ENCODE peak calls at places on chromosomes 13 and 19, in ten cellular contexts. One of them, this sample, is unnamed.

GRCh38 chr13:66940113-66940512 is 290.0 kb downstream of the PCDH9 start:
- DNase-seq in IMR-90: no peak
- DNase-seq in iPS DF 6.9: no peak
- DNase-seq in heart right ventricle: no peak
- DNase-seq in upper lobe of right lung: no peak
- DNase-seq in fibroblast of pulmonary artery: no peak
- DNase-seq in colonic mucosa: no peak
- DNase-seq in astrocyte of the spinal cord: no peak
- DNase-seq in sigmoid colon: no peak
- DNase-seq in OCI-LY7: no peak
- DNase-seq in this sample: no peak

GRCh38 chr19:275000-275399 is 16.2 kb downstream of the PLPP2 start:
- DNase-seq in IMR-90: no peak
- DNase-seq in iPS DF 6.9: no peak
- DNase-seq in heart right ventricle: no peak
- DNase-seq in upper lobe of right lung: no peak
- DNase-seq in fibroblast of pulmonary artery: no peak
- DNase-seq in colonic mucosa: no peak
- DNase-seq in astrocyte of the spinal cord: no peak
- DNase-seq in sigmoid colon: no peak
- DNase-seq in OCI-LY7: no peak
- DNase-seq in this sample: no peak

GRCh38 chr13:72437458-72437857 is 290.0 kb downstream of the MZT1 start:
- DNase-seq in IMR-90: peak
- DNase-seq in iPS DF 6.9: no peak
- DNase-seq in heart right ventricle: no peak
- DNase-seq in upper lobe of right lung: no peak
- DNase-seq in fibroblast of pulmonary artery: peak
- DNase-seq in colonic mucosa: no peak
- DNase-seq in astrocyte of the spinal cord: peak
- DNase-seq in sigmoid colon: no peak
- DNase-seq in OCI-LY7: no peak
- DNase-seq in this sample: peak

GRCh38 chr13:80881495-80882482 is 540.9 kb upstream of the SPRY2 start:
- DNase-seq in IMR-90: no peak
- DNase-seq in iPS DF 6.9: no peak
- DNase-seq in heart right ventricle: no peak
- DNase-seq in upper lobe of right lung: no peak
- DNase-seq in fibroblast of pulmonary artery: peak
- DNase-seq in colonic mucosa: no peak
- DNase-seq in astrocyte of the spinal cord: no peak
- DNase-seq in sigmoid colon: no peak
- DNase-seq in OCI-LY7: no peak
- DNase-seq in this sample: no peak

GRCh38 chr13:28653111-28653510 is 5.8 kb upstream of the POMP start:
- DNase-seq in IMR-90: no peak
- DNase-seq in iPS DF 6.9: no peak
- DNase-seq in heart right ventricle: no peak
- DNase-seq in upper lobe of right lung: no peak
- DNase-seq in fibroblast of pulmonary artery: no peak
- DNase-seq in colonic mucosa: no peak
- DNase-seq in astrocyte of the spinal cord: no peak
- DNase-seq in sigmoid colon: no peak
- DNase-seq in OCI-LY7: no peak
- DNase-seq in this sample: no peak

GRCh38 chr19:4502282-4503223 is 15.7 kb downstream of the PLIN4 start:
- DNase-seq in IMR-90: peak
- DNase-seq in iPS DF 6.9: no peak
- DNase-seq in heart right ventricle: no peak
- DNase-seq in upper lobe of right lung: no peak
- DNase-seq in fibroblast of pulmonary artery: no peak
- DNase-seq in colonic mucosa: no peak
- DNase-seq in astrocyte of the spinal cord: no peak
- DNase-seq in sigmoid colon: peak
- DNase-seq in OCI-LY7: no peak
- DNase-seq in this sample: no peak

GRCh38 chr13:34942732-34943674 is 933 bp downstream of the NBEA start:
- DNase-seq in IMR-90: no peak
- DNase-seq in iPS DF 6.9: no peak
- DNase-seq in heart right ventricle: peak
- DNase-seq in upper lobe of right lung: peak
- DNase-seq in fibroblast of pulmonary artery: no peak
- DNase-seq in colonic mucosa: peak
- DNase-seq in astrocyte of the spinal cord: no peak
- DNase-seq in sigmoid colon: peak
- DNase-seq in OCI-LY7: peak
- DNase-seq in this sample: no peak

GRCh38 chr13:50589651-50590054 is 253.8 kb downstream of the DLEU7 start:
- DNase-seq in IMR-90: peak
- DNase-seq in iPS DF 6.9: no peak
- DNase-seq in heart right ventricle: no peak
- DNase-seq in upper lobe of right lung: no peak
- DNase-seq in fibroblast of pulmonary artery: peak
- DNase-seq in colonic mucosa: no peak
- DNase-seq in astrocyte of the spinal cord: peak
- DNase-seq in sigmoid colon: no peak
- DNase-seq in OCI-LY7: no peak
- DNase-seq in this sample: peak

GRCh38 chr13:79723462-79724116 is 242.6 kb downstream of the NDFIP2 start:
- DNase-seq in IMR-90: no peak
- DNase-seq in iPS DF 6.9: no peak
- DNase-seq in heart right ventricle: peak
- DNase-seq in upper lobe of right lung: no peak
- DNase-seq in fibroblast of pulmonary artery: peak
- DNase-seq in colonic mucosa: peak
- DNase-seq in astrocyte of the spinal cord: no peak
- DNase-seq in sigmoid colon: peak
- DNase-seq in OCI-LY7: no peak
- DNase-seq in this sample: no peak

GRCh38 chr13:48251616-48252081 is 18.6 kb downstream of the ITM2B start:
- DNase-seq in IMR-90: peak
- DNase-seq in iPS DF 6.9: no peak
- DNase-seq in heart right ventricle: no peak
- DNase-seq in upper lobe of right lung: no peak
- DNase-seq in fibroblast of pulmonary artery: peak
- DNase-seq in colonic mucosa: no peak
- DNase-seq in astrocyte of the spinal cord: no peak
- DNase-seq in sigmoid colon: no peak
- DNase-seq in OCI-LY7: no peak
- DNase-seq in this sample: no peak

GRCh38 chr13:75161804-75162203 is 320.2 kb downstream of the TBC1D4 start:
- DNase-seq in IMR-90: no peak
- DNase-seq in iPS DF 6.9: no peak
- DNase-seq in heart right ventricle: no peak
- DNase-seq in upper lobe of right lung: no peak
- DNase-seq in fibroblast of pulmonary artery: no peak
- DNase-seq in colonic mucosa: no peak
- DNase-seq in astrocyte of the spinal cord: no peak
- DNase-seq in sigmoid colon: no peak
- DNase-seq in OCI-LY7: no peak
- DNase-seq in this sample: no peak

GRCh38 chr13:45434556-45435371 is 16.6 kb upstream of the SLC25A30 start:
- DNase-seq in IMR-90: no peak
- DNase-seq in iPS DF 6.9: no peak
- DNase-seq in heart right ventricle: no peak
- DNase-seq in upper lobe of right lung: no peak
- DNase-seq in fibroblast of pulmonary artery: no peak
- DNase-seq in colonic mucosa: peak
- DNase-seq in astrocyte of the spinal cord: no peak
- DNase-seq in sigmoid colon: no peak
- DNase-seq in OCI-LY7: no peak
- DNase-seq in this sample: no peak

GRCh38 chr13:50141660-50142010 is 126.4 kb downstream of the KCNRG start:
- DNase-seq in IMR-90: no peak
- DNase-seq in iPS DF 6.9: no peak
- DNase-seq in heart right ventricle: no peak
- DNase-seq in upper lobe of right lung: no peak
- DNase-seq in fibroblast of pulmonary artery: no peak
- DNase-seq in colonic mucosa: no peak
- DNase-seq in astrocyte of the spinal cord: no peak
- DNase-seq in sigmoid colon: no peak
- DNase-seq in OCI-LY7: no peak
- DNase-seq in this sample: no peak

GRCh38 chr19:30848626-30849322 is 476.6 kb downstream of the ZNF536 start:
- DNase-seq in IMR-90: no peak
- DNase-seq in iPS DF 6.9: no peak
- DNase-seq in heart right ventricle: no peak
- DNase-seq in upper lobe of right lung: no peak
- DNase-seq in fibroblast of pulmonary artery: no peak
- DNase-seq in colonic mucosa: no peak
- DNase-seq in astrocyte of the spinal cord: no peak
- DNase-seq in sigmoid colon: no peak
- DNase-seq in OCI-LY7: no peak
- DNase-seq in this sample: no peak

GRCh38 chr13:60922526-60923231 is 493.0 kb downstream of the PCDH20 start:
- DNase-seq in IMR-90: no peak
- DNase-seq in iPS DF 6.9: no peak
- DNase-seq in heart right ventricle: no peak
- DNase-seq in upper lobe of right lung: no peak
- DNase-seq in fibroblast of pulmonary artery: no peak
- DNase-seq in colonic mucosa: no peak
- DNase-seq in astrocyte of the spinal cord: no peak
- DNase-seq in sigmoid colon: no peak
- DNase-seq in OCI-LY7: no peak
- DNase-seq in this sample: no peak

GRCh38 chr13:90868321-90868920 is 479.1 kb upstream of the MIR17HG start:
- DNase-seq in IMR-90: peak
- DNase-seq in iPS DF 6.9: no peak
- DNase-seq in heart right ventricle: no peak
- DNase-seq in upper lobe of right lung: no peak
- DNase-seq in fibroblast of pulmonary artery: peak
- DNase-seq in colonic mucosa: peak
- DNase-seq in astrocyte of the spinal cord: peak
- DNase-seq in sigmoid colon: no peak
- DNase-seq in OCI-LY7: peak
- DNase-seq in this sample: no peak

GRCh38 chr19:46970815-46971214 is 48.8 kb upstream of the NPAS1 start:
- DNase-seq in IMR-90: peak
- DNase-seq in iPS DF 6.9: no peak
- DNase-seq in heart right ventricle: peak
- DNase-seq in upper lobe of right lung: no peak
- DNase-seq in fibroblast of pulmonary artery: no peak
- DNase-seq in colonic mucosa: no peak
- DNase-seq in astrocyte of the spinal cord: peak
- DNase-seq in sigmoid colon: no peak
- DNase-seq in OCI-LY7: no peak
- DNase-seq in this sample: no peak

DNA sequence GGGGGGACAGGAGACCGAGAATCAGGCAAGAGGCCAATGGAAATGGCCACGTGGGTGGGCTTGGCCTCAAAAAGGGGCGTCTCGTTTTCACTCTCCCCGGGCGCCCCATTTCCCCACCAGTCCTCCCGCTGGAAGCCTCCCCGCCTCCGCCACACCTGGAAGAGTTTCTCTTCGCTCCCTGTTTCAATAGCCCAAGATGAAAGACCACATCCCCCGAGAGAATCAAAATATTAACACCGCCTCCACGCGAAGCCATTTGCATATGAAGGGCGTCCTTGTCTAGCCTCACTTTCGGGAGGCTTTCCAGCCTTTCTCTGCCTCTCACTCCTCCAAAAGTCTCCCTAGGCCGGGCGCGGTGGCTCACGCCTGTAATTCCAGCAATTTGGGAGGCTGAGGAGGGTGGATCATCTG is 691 bp upstream of the OLFM2 start:
- DNase-seq in IMR-90: no peak
- DNase-seq in iPS DF 6.9: no peak
- DNase-seq in heart right ventricle: no peak
- DNase-seq in upper lobe of right lung: no peak
- DNase-seq in fibroblast of pulmonary artery: no peak
- DNase-seq in colonic mucosa: no peak
- DNase-seq in astrocyte of the spinal cord: no peak
- DNase-seq in sigmoid colon: no peak
- DNase-seq in OCI-LY7: no peak
- DNase-seq in this sample: no peak
- H3K4me3 ChIP-seq in IMR-90: no peak
- H3K4me3 ChIP-seq in iPS DF 6.9: peak
- H3K4me3 ChIP-seq in heart right ventricle: no peak
- H3K4me3 ChIP-seq in upper lobe of right lung: no peak
- H3K4me3 ChIP-seq in fibroblast of pulmonary artery: no peak
- H3K4me3 ChIP-seq in colonic mucosa: no peak
- H3K4me3 ChIP-seq in astrocyte of the spinal cord: no peak
- H3K4me3 ChIP-seq in sigmoid colon: no peak
- H3K4me3 ChIP-seq in OCI-LY7: no peak
- H3K4me3 ChIP-seq in this sample: no peak

GRCh38 chr19:55160128-55160985 is 2.8 kb upstream of the TNNI3 start:
- DNase-seq in IMR-90: peak
- DNase-seq in iPS DF 6.9: no peak
- DNase-seq in heart right ventricle: peak
- DNase-seq in upper lobe of right lung: peak
- DNase-seq in fibroblast of pulmonary artery: peak
- DNase-seq in colonic mucosa: peak
- DNase-seq in astrocyte of the spinal cord: peak
- DNase-seq in sigmoid colon: peak
- DNase-seq in OCI-LY7: peak
- DNase-seq in this sample: no peak
- H3K4me3 ChIP-seq in IMR-90: no peak
- H3K4me3 ChIP-seq in iPS DF 6.9: no peak
- H3K4me3 ChIP-seq in heart right ventricle: peak
- H3K4me3 ChIP-seq in upper lobe of right lung: no peak
- H3K4me3 ChIP-seq in fibroblast of pulmonary artery: no peak
- H3K4me3 ChIP-seq in colonic mucosa: no peak
- H3K4me3 ChIP-seq in astrocyte of the spinal cord: no peak
- H3K4me3 ChIP-seq in sigmoid colon: no peak
- H3K4me3 ChIP-seq in OCI-LY7: peak
- H3K4me3 ChIP-seq in this sample: peak

DNA sequence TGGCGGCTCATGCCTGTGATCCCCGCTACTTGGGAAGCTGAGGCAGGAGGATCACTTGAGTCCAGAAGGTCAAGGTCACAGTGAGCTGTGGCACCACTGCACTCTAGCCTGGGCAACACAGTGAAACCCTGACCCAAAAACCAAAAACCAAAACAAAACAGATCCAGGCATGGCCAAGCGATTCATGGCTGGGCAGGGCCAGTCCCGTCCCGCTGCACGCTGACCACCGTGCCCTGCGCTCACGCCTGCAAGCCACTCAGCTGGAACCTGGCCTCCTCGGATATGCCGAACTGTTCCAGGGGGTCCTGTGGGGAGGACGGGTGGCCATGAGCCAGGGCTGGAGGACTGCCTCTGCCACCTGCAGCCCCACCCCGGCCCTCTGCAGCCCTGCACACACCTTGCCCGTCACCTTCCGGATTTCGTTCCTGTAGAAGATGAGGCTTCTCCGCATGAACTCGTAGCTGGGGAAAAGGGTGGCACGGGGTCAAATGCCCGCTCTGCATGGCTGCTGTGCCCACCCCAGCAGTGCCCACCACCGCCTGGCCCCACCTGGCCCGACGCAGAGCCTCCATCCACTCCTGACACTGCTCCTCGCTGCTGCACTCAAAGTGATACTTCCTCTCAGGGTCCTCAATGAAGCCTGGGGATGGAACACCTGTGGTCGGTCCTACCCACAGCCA is 2.4 kb downstream of the PLEKHJ1 start:
- DNase-seq in IMR-90: no peak
- DNase-seq in iPS DF 6.9: no peak
- DNase-seq in heart right ventricle: no peak
- DNase-seq in upper lobe of right lung: no peak
- DNase-seq in fibroblast of pulmonary artery: no peak
- DNase-seq in colonic mucosa: no peak
- DNase-seq in astrocyte of the spinal cord: no peak
- DNase-seq in sigmoid colon: no peak
- DNase-seq in OCI-LY7: peak
- DNase-seq in this sample: no peak
- H3K4me3 ChIP-seq in IMR-90: no peak
- H3K4me3 ChIP-seq in iPS DF 6.9: no peak
- H3K4me3 ChIP-seq in heart right ventricle: no peak
- H3K4me3 ChIP-seq in upper lobe of right lung: no peak
- H3K4me3 ChIP-seq in fibroblast of pulmonary artery: no peak
- H3K4me3 ChIP-seq in colonic mucosa: no peak
- H3K4me3 ChIP-seq in astrocyte of the spinal cord: no peak
- H3K4me3 ChIP-seq in sigmoid colon: no peak
- H3K4me3 ChIP-seq in OCI-LY7: peak
- H3K4me3 ChIP-seq in this sample: no peak

GRCh38 chr19:53467503-53468262 is at the start of gene ZNF813:
- DNase-seq in IMR-90: peak
- DNase-seq in iPS DF 6.9: peak
- DNase-seq in heart right ventricle: peak
- DNase-seq in upper lobe of right lung: peak
- DNase-seq in fibroblast of pulmonary artery: peak
- DNase-seq in colonic mucosa: peak
- DNase-seq in astrocyte of the spinal cord: peak
- DNase-seq in sigmoid colon: peak
- DNase-seq in OCI-LY7: peak
- DNase-seq in this sample: peak
- H3K4me3 ChIP-seq in IMR-90: peak
- H3K4me3 ChIP-seq in iPS DF 6.9: peak
- H3K4me3 ChIP-seq in heart right ventricle: peak
- H3K4me3 ChIP-seq in upper lobe of right lung: peak
- H3K4me3 ChIP-seq in fibroblast of pulmonary artery: peak
- H3K4me3 ChIP-seq in colonic mucosa: peak
- H3K4me3 ChIP-seq in astrocyte of the spinal cord: peak
- H3K4me3 ChIP-seq in sigmoid colon: peak
- H3K4me3 ChIP-seq in OCI-LY7: peak
- H3K4me3 ChIP-seq in this sample: peak

This sample was measured in keratinocyte.